ENCODE peak calls at places on chromosomes 13 and 19, in six cellular contexts. Q is heart left ventricle, L is GM20000, R is fibroblast of mammary gland, B is neural progenitor cell, H is colonic mucosa. T is an unnamed sample.

GRCh38 chr19:42095814-42096230 is 19.9 kb downstream of the ZNF574 start:
- DNase-seq in B (peak), R (no peak), Q (no peak), H (no peak), L (no peak), T (no peak)

GRCh38 chr13:74675185-74675584 is 541.0 kb upstream of the KLF12 start:
- DNase-seq in Q (no peak), B (no peak), L (no peak), H (no peak), R (peak), T (no peak)

GRCh38 chr13:50340566-50341287 is 325.5 kb downstream of the KCNRG start:
- DNase-seq in B (peak), Q (no peak), L (no peak), H (no peak), R (no peak), T (no peak)

GRCh38 chr19:1453525-1454371 is 3.8 kb downstream of the APC2 start:
- DNase-seq in B (peak), L (no peak), Q (no peak), R (peak), H (no peak), T (no peak)

GRCh38 chr13:42071667-42072419 is 23.4 kb downstream of the DGKH start:
- DNase-seq in L (no peak), B (no peak), R (no peak), Q (no peak), H (no peak), T (no peak)

GRCh38 chr13:106610511-106610910 is 42.6 kb upstream of the ARGLU1 start:
- DNase-seq in Q (no peak), L (no peak), B (no peak), H (no peak), R (peak), T (no peak)

GRCh38 chr13:38951525-38952313 is 38.9 kb downstream of the STOML3 start:
- DNase-seq in Q (no peak), L (no peak), R (no peak), B (peak), H (peak), T (no peak)

GRCh38 chr19:1154731-1155351 is 19.2 kb downstream of the SBNO2 start:
- DNase-seq in Q (peak), H (peak), L (no peak), R (peak), B (no peak), T (no peak)

GRCh38 chr13:112842343-112842856 is 126.6 kb upstream of the MCF2L start:
- DNase-seq in H (no peak), B (peak), L (peak), R (peak), Q (peak), T (no peak)

GRCh38 chr19:34667349-34668076 is 9.4 kb downstream of the SCGB2B2 start:
- DNase-seq in Q (no peak), L (no peak), R (peak), H (no peak), B (no peak), T (no peak)

GRCh38 chr13:111337206-111337605 is 16.8 kb downstream of the TEX29 start:
- DNase-seq in B (no peak), H (no peak), L (no peak), Q (no peak), R (peak), T (no peak)

GRCh38 chr13:91359071-91359470 is 11.6 kb downstream of the MIR17HG start:
- DNase-seq in L (no peak), Q (no peak), R (no peak), H (no peak), B (no peak), T (no peak)

GRCh38 chr19:57016491-57016890 is 103.3 kb upstream of the USP29 start:
- DNase-seq in H (no peak), R (no peak), B (no peak), L (no peak), Q (no peak), T (no peak)

GRCh38 chr19:7742575-7742974 is 4.8 kb downstream of the CD209 start:
- DNase-seq in B (no peak), H (no peak), Q (no peak), L (no peak), R (no peak), T (no peak)

GRCh38 chr19:41808663-41809566 is 12.5 kb downstream of the CEACAM3 start:
- DNase-seq in B (no peak), Q (peak), R (no peak), H (no peak), L (no peak), T (no peak)

GRCh38 chr13:113001251-113002140 is 32.5 kb downstream of the MCF2L start:
- DNase-seq in L (no peak), Q (no peak), R (no peak), H (peak), B (peak), T (peak)

GRCh38 chr19:16381756-16382401 is 57.3 kb downstream of the KLF2 start:
- DNase-seq in H (no peak), R (peak), B (no peak), Q (peak), L (no peak), T (no peak)

GRCh38 chr13:26062853-26063444 is 11.1 kb upstream of the SHISA2 start:
- DNase-seq in B (peak), Q (peak), L (peak), H (peak), R (peak), T (peak)

GRCh38 chr13:24208314-24208713 is 47.8 kb downstream of the SPATA13 start:
- DNase-seq in H (no peak), R (peak), Q (no peak), L (no peak), B (no peak), T (no peak)

GRCh38 chr19:7833225-7834156 is 3.5 kb downstream of the EVI5L start:
- DNase-seq in R (peak), H (peak), Q (peak), L (no peak), B (no peak), T (no peak)

GRCh38 chr13:111845621-111846351 is 221.2 kb upstream of the SOX1 start:
- DNase-seq in B (no peak), Q (no peak), H (no peak), R (no peak), L (no peak), T (no peak)

GRCh38 chr19:56092685-56093631 is 28.1 kb downstream of the ZNF787 start:
- DNase-seq in Q (no peak), L (no peak), R (no peak), B (no peak), H (peak), T (no peak)

GRCh38 chr19:4267901-4268815 is 10.9 kb upstream of the SHD start:
- DNase-seq in L (no peak), B (no peak), Q (no peak), H (peak), R (no peak), T (no peak)

GRCh38 chr19:58549664-58550361 is 5.1 kb downstream of the CHMP2A start:
- DNase-seq in B (no peak), L (no peak), H (no peak), Q (no peak), R (no peak), T (no peak)

GRCh38 chr13:100454876-100455275 is 133.7 kb downstream of the GGACT start:
- DNase-seq in R (peak), H (peak), B (no peak), L (no peak), Q (no peak), T (no peak)

GRCh38 chr19:46828484-46828883 is 22.2 kb downstream of the AP2S1 start:
- DNase-seq in B (no peak), Q (no peak), L (no peak), H (no peak), R (peak), T (no peak)

GRCh38 chr13:73220966-73221720 is 162.3 kb downstream of the KLF5 start:
- DNase-seq in H (peak), B (no peak), L (no peak), Q (no peak), R (no peak), T (peak)

GRCh38 chr13:93224545-93224944 is 2.1 kb upstream of the GPC6 start:
- DNase-seq in L (no peak), B (peak), Q (no peak), R (peak), H (no peak), T (peak)

GRCh38 chr19:35241417-35241816 is 7.4 kb upstream of the LSR start:
- DNase-seq in L (no peak), B (no peak), Q (no peak), H (no peak), R (no peak), T (no peak)

GRCh38 chr13:109857803-109858202 is 71.4 kb upstream of the IRS2 start:
- DNase-seq in B (no peak), L (no peak), H (no peak), Q (no peak), R (no peak), T (no peak)

GRCh38 chr13:32811297-32811800 is 204.9 kb upstream of the KL start:
- DNase-seq in L (peak), R (peak), H (peak), Q (no peak), B (peak), T (no peak)

GRCh38 chr19:44303976-44304568 is 753 bp downstream of the ZNF235 start:
- DNase-seq in H (peak), B (peak), Q (no peak), R (peak), L (peak), T (peak)

GRCh38 chr19:10769533-10770491 is 51.9 kb downstream of the DNM2 start:
- DNase-seq in Q (peak), R (peak), H (no peak), B (peak), L (no peak), T (peak)

GRCh38 chr13:25752957-25753540 is 298.8 kb downstream of the SHISA2 start:
- DNase-seq in R (peak), L (no peak), H (peak), B (no peak), Q (peak), T (no peak)

GRCh38 chr13:99265823-99266426 is 7.7 kb upstream of the GPR18 start:
- DNase-seq in Q (no peak), H (no peak), L (peak), R (peak), B (peak), T (no peak)

GRCh38 chr19:36915992-36916830 is at the start of the genes ZNF568 and ZNF829:
- DNase-seq in H (peak), R (peak), B (peak), Q (peak), L (peak), T (no peak)

GRCh38 chr19:36916991-36917390 is 859 bp downstream of the ZNF568 start:
- DNase-seq in B (peak), L (no peak), R (peak), H (no peak), Q (no peak), T (no peak)

GRCh38 chr19:36918090-36918489 is 2.0 kb downstream of the ZNF568 start:
- DNase-seq in R (no peak), H (no peak), Q (no peak), L (no peak), B (no peak), T (no peak)
- TF ChIP-seq CTCF in R (no peak), H (no peak), Q (no peak), L (no peak), B (no peak), T (no peak)

GRCh38 chr13:45473627-45474026 is 8.9 kb downstream of the COG3 start:
- DNase-seq in R (no peak), L (no peak), H (no peak), Q (no peak), B (peak), T (peak)
- TF ChIP-seq CTCF in R (no peak), L (peak), H (peak), Q (no peak), B (peak), T (peak)

DNA sequence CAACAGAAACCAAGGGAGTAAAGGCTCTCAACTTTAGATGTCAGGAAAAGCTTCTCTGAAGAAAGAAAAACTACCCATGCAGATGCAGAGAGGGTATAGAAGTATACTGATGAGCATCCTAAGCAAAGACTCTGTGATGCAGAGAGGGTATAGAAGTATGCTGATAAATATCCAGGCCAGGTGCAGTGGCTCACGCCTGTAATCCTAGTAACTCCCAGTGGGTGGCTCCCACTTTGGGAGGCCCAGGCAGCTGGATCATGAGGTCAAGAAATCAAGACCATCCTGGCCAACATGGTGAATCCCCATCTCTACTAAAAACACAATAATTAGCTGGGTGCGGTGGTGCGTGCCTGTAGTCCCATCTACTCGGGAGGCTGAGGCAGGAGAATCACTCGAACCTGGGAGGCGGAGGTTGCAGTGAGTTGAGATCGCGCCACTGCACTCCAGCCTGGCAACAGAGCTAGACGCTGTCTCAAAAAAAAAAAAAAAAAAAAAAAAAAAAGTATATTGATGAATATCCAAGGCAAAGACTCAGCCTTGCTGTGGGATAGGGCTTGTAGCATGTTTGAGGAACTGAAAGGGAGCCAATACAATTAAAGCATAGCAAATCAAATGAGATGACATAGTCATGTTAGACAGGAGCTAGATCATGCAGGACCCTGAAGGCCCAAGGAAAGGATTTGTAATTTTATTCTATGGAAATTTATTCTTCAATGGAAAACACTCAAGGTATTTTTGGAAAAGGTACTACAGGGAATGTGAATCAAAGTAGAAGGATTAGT is 14.9 kb downstream of the UBL3 start:
- DNase-seq in H (no peak), R (no peak), L (no peak), B (no peak), Q (no peak), T (no peak)
- TF ChIP-seq CTCF in H (no peak), R (peak), L (no peak), B (no peak), Q (no peak), T (no peak)

GRCh38 chr19:38514812-38515633 is 81.5 kb downstream of the RYR1 start:
- DNase-seq in B (peak), L (peak), R (peak), H (peak), Q (peak), T (peak)
- TF ChIP-seq CTCF in B (peak), L (peak), R (peak), H (peak), Q (peak), T (peak)

GRCh38 chr13:85632526-85633215 is 166.5 kb downstream of the SLITRK6 start:
- DNase-seq in L (no peak), R (no peak), B (no peak), H (no peak), Q (no peak), T (no peak)

GRCh38 chr13:85626603-85627002 is 172.6 kb downstream of the SLITRK6 start:
- DNase-seq in R (no peak), Q (no peak), H (no peak), L (no peak), B (no peak), T (no peak)

GRCh38 chr13:85631801-85632200 is 167.4 kb downstream of the SLITRK6 start:
- DNase-seq in B (no peak), R (peak), Q (no peak), H (no peak), L (no peak), T (no peak)
- TF ChIP-seq CTCF in B (no peak), R (no peak), Q (no peak), H (no peak), L (no peak), T (no peak)

DNA sequence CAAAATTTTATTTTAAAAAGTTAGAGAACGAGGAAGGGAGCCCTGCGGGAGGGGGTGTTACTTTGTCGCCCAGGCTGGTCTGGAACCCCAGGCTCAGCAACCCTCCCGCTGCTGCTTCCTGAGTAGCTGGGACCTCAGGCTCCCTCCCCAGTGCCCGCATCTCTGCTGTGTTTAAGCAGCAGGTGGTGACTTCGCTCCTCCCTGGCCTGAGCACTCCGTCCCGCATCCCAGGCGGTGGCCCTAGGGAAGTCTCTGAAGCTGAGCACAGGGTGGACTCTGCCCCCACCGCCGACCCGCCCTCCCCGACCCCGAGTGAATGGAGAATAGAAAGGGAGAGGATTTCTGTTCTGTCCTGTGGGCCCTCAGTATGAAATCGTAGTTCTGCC is 30.5 kb downstream of the ZNF701 start:
- DNase-seq in L (no peak), B (no peak), R (no peak), Q (peak), H (peak), T (peak)
- TF ChIP-seq CTCF in L (no peak), B (no peak), R (no peak), Q (no peak), H (no peak), T (no peak)

DNA sequence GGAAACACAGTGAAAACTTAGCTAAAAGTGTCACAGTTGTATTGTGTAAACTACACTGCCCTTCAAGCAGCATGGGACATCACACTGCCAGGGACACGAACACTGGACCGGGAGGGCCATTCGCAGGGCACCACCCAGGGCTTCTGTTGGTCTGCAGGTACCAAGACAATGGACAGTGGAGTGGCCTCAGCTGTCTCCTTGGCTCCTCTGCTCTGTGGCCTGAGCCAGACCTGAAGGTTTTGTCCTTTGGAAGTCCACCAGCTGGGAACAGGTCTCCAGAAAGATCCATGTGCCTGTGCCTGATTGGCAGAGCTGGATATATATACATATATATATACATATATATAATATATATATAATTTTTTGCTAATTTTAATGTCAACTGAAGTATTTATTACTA is 149.8 kb downstream of the ZNF536 start:
- DNase-seq in B (no peak), R (no peak), H (no peak), Q (no peak), L (no peak), T (no peak)
- TF ChIP-seq CTCF in B (no peak), R (no peak), H (no peak), Q (no peak), L (no peak), T (no peak)

DNA sequence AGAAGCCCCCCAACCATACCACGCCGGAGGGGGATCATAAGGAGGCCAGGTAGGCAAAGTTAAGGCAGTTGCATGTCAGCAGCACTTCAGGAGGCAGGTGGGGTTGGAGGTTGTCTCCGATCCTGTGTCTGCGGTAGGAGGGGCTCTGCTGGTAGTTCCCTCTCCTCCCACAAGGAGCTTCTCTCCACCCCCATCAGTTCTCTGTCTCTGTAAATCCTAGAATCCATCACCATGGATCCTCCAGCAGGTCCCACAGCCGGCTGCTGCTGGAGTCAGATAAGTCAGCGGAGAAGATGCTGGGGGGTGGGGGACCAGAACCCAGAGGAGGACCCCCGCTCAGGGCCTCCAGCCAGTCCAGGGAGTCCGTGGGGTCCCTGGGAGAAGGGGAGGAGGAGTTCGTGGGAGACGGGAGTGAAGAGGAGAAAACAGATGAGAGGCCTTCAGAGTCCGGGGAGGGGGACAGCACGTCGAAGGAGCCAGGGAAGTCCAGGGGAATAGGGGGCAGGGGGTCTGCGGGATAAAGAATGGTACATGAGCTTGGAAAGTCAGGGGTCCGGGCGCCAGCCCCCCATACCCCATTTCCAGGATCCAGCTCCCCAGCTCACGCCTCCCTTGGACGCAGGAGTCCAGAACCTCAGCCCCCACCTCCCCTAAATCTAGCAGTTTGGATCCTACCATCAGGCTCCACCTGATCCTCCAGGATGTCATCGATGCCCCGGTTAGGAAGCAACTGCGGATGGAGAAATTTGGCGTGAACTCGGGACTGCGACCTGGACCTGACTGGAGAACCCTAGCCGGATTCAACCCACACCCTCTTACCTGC is 6.3 kb downstream of the MAMSTR start:
- DNase-seq in Q (peak), R (no peak), L (peak), B (peak), H (no peak), T (peak)
- TF ChIP-seq CTCF in Q (peak), R (peak), L (no peak), B (peak), H (no peak), T (peak)

GRCh38 chr13:71303144-71303543 is 563.9 kb downstream of the DACH1 start:
- DNase-seq in Q (no peak), R (no peak), L (no peak), B (no peak), H (no peak), T (no peak)
- TF ChIP-seq CTCF in Q (no peak), R (no peak), L (no peak), B (peak), H (no peak), T (no peak)

T was measured in Caco-2.